ENCODE peak calls at places on chromosomes 13 and 19, in nine cellular contexts. P, F, Y, Z, T, S, Q, W and L are unnamed samples.

GRCh38 chr13:111577429-111577828 is 257.0 kb downstream of the TEX29 start:
- DNase-seq in P (no peak), F (no peak), Y (no peak), Z (no peak), T (no peak), S (no peak), Q (no peak), W (no peak), L (no peak)

GRCh38 chr13:96817336-96817941 is 176.8 kb downstream of the OXGR1 start:
- DNase-seq in P (no peak), F (no peak), Y (peak; percentile 42), Z (peak; percentile 16), T (peak; percentile 8), S (no peak), Q (no peak), W (peak; percentile 1), L (no peak)

GRCh38 chr13:99626461-99627082 is 125.3 kb downstream of the TM9SF2 start:
- DNase-seq in P (no peak), F (no peak), Y (peak; percentile 87), Z (no peak), T (no peak), S (no peak), Q (no peak), W (peak; percentile 64), L (no peak)

GRCh38 chr19:50435221-50435620 is 2.5 kb downstream of the MYBPC2 start:
- DNase-seq in P (no peak), F (no peak), Y (no peak), Z (no peak), T (no peak), S (no peak), Q (no peak), W (no peak), L (no peak)

GRCh38 chr13:84607614-84608013 is 725.3 kb upstream of the SLITRK1 start:
- DNase-seq in P (no peak), F (no peak), Y (peak; percentile 82), Z (no peak), T (no peak), S (peak; percentile 58), Q (no peak), W (peak; percentile 90), L (no peak)

GRCh38 chr13:59931621-59932020 is 232.1 kb downstream of the DIAPH3 start:
- DNase-seq in P (no peak), F (no peak), Y (no peak), Z (no peak), T (no peak), S (no peak), Q (no peak), W (no peak), L (no peak)

GRCh38 chr13:76707360-76707759 is 178.8 kb downstream of the KCTD12 start:
- DNase-seq in P (no peak), F (no peak), Y (peak; percentile 70), Z (no peak), T (no peak), S (no peak), Q (no peak), W (peak; percentile 66), L (no peak)

GRCh38 chr13:45728759-45729158 is 26.6 kb downstream of the CBY2 start:
- DNase-seq in P (no peak), F (no peak), Y (peak; percentile 9), Z (no peak), T (peak; percentile 42), S (no peak), Q (no peak), W (no peak), L (peak; percentile 35)

GRCh38 chr13:110307697-110308376 is 753 bp downstream of the COL4A2 start:
- DNase-seq in P (no peak), F (no peak), Y (peak; percentile 70), Z (no peak), T (peak; percentile 36), S (no peak), Q (no peak), W (peak; percentile 64), L (no peak)

GRCh38 chr19:49125025-49125731 is 5.8 kb downstream of the PPFIA3 start:
- DNase-seq in P (no peak), F (no peak), Y (no peak), Z (peak; percentile 83), T (no peak), S (no peak), Q (no peak), W (no peak), L (no peak)

GRCh38 chr13:35478384-35479222 is 2.1 kb upstream of the MAB21L1 start:
- DNase-seq in P (no peak), F (no peak), Y (no peak), Z (no peak), T (no peak), S (no peak), Q (no peak), W (no peak), L (no peak)

GRCh38 chr13:25371608-25372274 is at the start of gene ATP8A2:
- DNase-seq in P (no peak), F (no peak), Y (peak; percentile 21), Z (no peak), T (no peak), S (no peak), Q (no peak), W (peak; percentile 5), L (no peak)

DNA sequence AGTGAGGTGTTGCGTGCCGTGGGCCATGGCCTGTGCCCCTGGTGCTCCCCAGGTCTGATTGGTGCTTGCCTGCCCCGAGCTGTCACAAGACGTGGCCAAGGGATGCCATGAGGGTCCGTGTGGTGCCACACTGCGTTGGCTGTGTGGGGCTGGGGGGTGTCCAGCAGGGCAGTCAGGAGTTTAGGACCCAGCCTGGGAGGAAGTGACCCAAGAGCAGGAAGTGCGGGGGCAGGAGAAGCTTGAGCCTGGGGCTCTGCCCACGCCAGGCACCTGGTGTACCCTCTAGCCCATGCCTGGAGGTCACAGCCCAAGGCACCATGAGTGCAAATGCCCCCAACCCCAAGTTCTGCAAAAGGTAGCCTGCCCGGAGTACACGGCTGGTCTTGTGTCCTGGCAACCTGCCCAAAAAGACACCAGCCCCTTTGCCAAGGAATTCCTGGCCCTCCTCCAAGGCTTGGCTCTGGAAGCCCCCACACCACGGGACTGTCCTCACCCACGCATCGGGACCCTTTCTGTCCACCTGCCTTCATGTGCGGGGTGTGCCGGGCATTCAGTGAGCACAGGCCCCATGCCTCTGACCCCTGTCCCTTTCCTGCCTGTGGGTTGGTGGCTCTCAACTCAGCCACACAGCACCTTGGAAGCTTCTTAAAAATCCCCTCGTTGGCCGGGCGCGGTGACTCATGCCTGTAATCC is 24.9 kb downstream of the MPND start:
- DNase-seq in P (no peak), F (no peak), Y (no peak), Z (no peak), T (no peak), S (peak; percentile 54), Q (no peak), W (peak; percentile 36), L (no peak)
- H3K4me1 ChIP-seq in P (peaks cover 58% of the 10 kb centered on the region), F (peaks cover 64% of the 10 kb centered on the region), Y (peaks cover 48% of the 10 kb centered on the region), Z (peaks cover 38% of the 10 kb centered on the region), T (peaks cover 15% of the 10 kb centered on the region), S (no peaks in the 10 kb centered on the region), Q (peaks cover 37% of the 10 kb centered on the region), W (peaks cover 22% of the 10 kb centered on the region), L (no peaks in the 10 kb centered on the region)

DNA sequence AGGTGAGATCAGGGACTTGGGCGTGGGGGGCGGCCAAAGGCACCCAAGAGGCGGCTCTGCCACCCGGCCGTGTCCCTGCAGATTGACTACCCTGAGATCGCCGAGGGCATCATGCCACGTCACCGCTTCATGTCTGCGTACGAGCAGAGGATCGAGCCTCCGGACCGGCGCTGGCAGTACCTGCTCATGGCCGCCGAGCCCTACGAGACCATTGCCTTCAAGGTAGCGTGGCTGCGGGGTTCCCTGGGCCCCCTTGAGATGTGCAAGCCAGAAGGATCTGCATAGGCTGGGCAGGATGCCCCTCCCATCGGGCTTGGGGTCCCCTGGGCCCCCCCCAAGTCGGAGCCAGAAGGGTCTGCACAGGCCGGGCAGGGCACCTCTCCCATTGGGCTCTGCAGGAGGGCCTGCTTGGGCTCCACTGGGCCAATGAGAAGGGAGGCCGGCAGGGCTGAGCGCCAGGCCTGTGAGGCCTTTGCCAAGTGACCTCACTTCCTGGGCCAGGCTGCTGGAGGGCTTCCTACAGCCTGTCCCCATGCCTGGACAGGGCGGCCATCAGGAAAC is 2.2 kb upstream of the AMH start:
- DNase-seq in P (peak; percentile 50), F (no peak), Y (peak; percentile 53), Z (no peak), T (peak; percentile 58), S (no peak), Q (no peak), W (peak; percentile 32), L (no peak)
- H3K4me1 ChIP-seq in P (peaks cover 50% of the 10 kb centered on the region), F (peaks cover 6% of the 10 kb centered on the region), Y (no peaks in the 10 kb centered on the region), Z (peaks cover 26% of the 10 kb centered on the region), T (peaks cover 30% of the 10 kb centered on the region), S (no peaks in the 10 kb centered on the region), Q (peaks cover 21% of the 10 kb centered on the region), W (peaks cover 4% of the 10 kb centered on the region), L (peaks cover 2% of the 10 kb centered on the region)

GRCh38 chr19:47363758-47364529 is 14.8 kb downstream of the DHX34 start:
- DNase-seq in P (no peak), F (no peak), Y (peak; percentile 30), Z (peak; percentile 18), T (peak; percentile 60), S (no peak), Q (no peak), W (peak; percentile 9), L (no peak)
- H3K4me1 ChIP-seq in P (no peaks in the 10 kb centered on the region), F (no peaks in the 10 kb centered on the region), Y (no peaks in the 10 kb centered on the region), Z (no peaks in the 10 kb centered on the region), T (no peaks in the 10 kb centered on the region), S (no peaks in the 10 kb centered on the region), Q (no peaks in the 10 kb centered on the region), W (no peaks in the 10 kb centered on the region), L (no peaks in the 10 kb centered on the region)

GRCh38 chr19:41298327-41298964 is 11.5 kb upstream of the CCDC97 start:
- DNase-seq in P (peak; percentile 63), F (peak; percentile 46), Y (peak; percentile 94), Z (peak; percentile 57), T (no peak), S (peak; percentile 94), Q (peak; percentile 78), W (peak; percentile 77), L (no peak)

GRCh38 chr19:41297628-41298326 is 12.2 kb upstream of the CCDC97 start:
- DNase-seq in P (peak; percentile 46), F (no peak), Y (peak; percentile 23), Z (no peak), T (no peak), S (no peak), Q (no peak), W (no peak), L (no peak)

GRCh38 chr19:41296323-41296935 is 13.5 kb upstream of the CCDC97 start:
- DNase-seq in P (no peak), F (no peak), Y (no peak), Z (no peak), T (no peak), S (no peak), Q (no peak), W (no peak), L (no peak)

GRCh38 chr19:41299755-41300089 is 10.2 kb upstream of the CCDC97 start:
- DNase-seq in P (peak; percentile 48), F (peak; percentile 41), Y (peak; percentile 86), Z (no peak), T (no peak), S (peak; percentile 80), Q (peak; percentile 81), W (peak; percentile 63), L (no peak)

DNA sequence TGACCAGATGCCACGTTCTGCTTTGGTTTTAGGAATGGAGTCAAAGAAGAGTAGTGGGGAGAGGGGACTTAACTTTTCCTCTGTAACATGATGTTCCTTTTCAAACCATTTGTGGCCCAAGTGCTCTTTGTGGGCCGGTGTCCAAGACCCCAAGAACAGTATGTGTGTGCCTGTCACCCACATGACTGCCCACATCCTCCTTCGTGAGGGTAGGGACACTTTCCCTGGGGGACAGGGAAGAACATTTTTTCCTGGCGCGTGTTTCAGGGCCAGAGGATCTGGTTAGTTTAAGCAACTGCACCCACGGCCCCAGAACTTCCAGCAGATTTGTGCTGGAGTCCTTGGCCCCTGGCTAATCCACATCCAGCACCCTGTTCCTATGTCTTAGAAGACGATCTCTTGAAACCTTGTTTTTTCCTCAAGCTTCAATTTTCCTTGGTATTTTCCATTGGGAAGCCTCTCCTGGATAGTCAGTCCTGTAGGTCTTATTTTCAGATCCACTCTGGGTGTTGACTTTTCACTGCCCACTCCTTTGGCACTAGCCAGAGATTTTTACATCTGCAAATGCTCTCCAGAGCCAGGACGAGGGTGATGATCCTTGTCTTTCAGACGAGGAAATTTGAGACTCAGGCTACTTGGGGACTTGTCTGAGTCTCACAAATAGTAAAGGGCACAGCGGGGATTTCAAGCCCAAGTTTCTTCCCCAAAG is 10.8 kb upstream of the CCDC97 start:
- DNase-seq in P (no peak), F (peak; percentile 37), Y (peak; percentile 62), Z (no peak), T (no peak), S (peak; percentile 72), Q (no peak), W (peak; percentile 13), L (no peak)
- H3K4me1 ChIP-seq in P (peaks cover 73% of the 10 kb centered on the region), F (peaks cover 39% of the 10 kb centered on the region), Y (peaks cover 26% of the 10 kb centered on the region), Z (peaks cover 24% of the 10 kb centered on the region), T (no peaks in the 10 kb centered on the region), S (no peaks in the 10 kb centered on the region), Q (peaks cover 85% of the 10 kb centered on the region), W (peaks cover 30% of the 10 kb centered on the region), L (peaks cover 8% of the 10 kb centered on the region)